ENCODE peak calls at places on chromosomes 1 and 21, in nine cellular contexts. One of them, this sample, is unnamed.

GRCh38 chr1:70487910-70488665 is 77.0 kb downstream of the CTH start:
- DNase-seq in Kasumi-1: peak; percentile 43
- DNase-seq in A549: peak; percentile 36
- DNase-seq in amniotic stem cell: no peak
- DNase-seq in stimulated activated CD8-positive, alpha-beta memory T cell treated with anti-CD3 and anti-CD28 coated beads, Interleukin-4, amount 100 ng/mL, for 4 hours: no peak
- DNase-seq in fibroblast of pulmonary artery: peak; percentile 55
- DNase-seq in NCI-H1105: no peak
- DNase-seq in GM03348: peak; percentile 22
- DNase-seq in islet precursor cell: peak; percentile 69
- DNase-seq in this sample: no peak

GRCh38 chr1:8328271-8328670 is 10.4 kb downstream of the SLC45A1 start:
- DNase-seq in stimulated activated CD8-positive, alpha-beta memory T cell treated with anti-CD3 and anti-CD28 coated beads, Interleukin-4, amount 100 ng/mL, for 4 hours: no peak
- DNase-seq in amniotic stem cell: no peak
- DNase-seq in A549: no peak
- DNase-seq in NCI-H1105: no peak
- DNase-seq in Kasumi-1: no peak
- DNase-seq in GM03348: no peak
- DNase-seq in islet precursor cell: no peak
- DNase-seq in fibroblast of pulmonary artery: no peak
- DNase-seq in this sample: no peak

GRCh38 chr1:31627301-31627929 is 9.9 kb downstream of the HCRTR1 start:
- DNase-seq in stimulated activated CD8-positive, alpha-beta memory T cell treated with anti-CD3 and anti-CD28 coated beads, Interleukin-4, amount 100 ng/mL, for 4 hours: no peak
- DNase-seq in A549: no peak
- DNase-seq in Kasumi-1: no peak
- DNase-seq in fibroblast of pulmonary artery: no peak
- DNase-seq in GM03348: no peak
- DNase-seq in islet precursor cell: peak; percentile 45
- DNase-seq in amniotic stem cell: no peak
- DNase-seq in NCI-H1105: no peak
- DNase-seq in this sample: no peak

GRCh38 chr1:38061883-38062328 is 15.3 kb upstream of the POU3F1 start:
- DNase-seq in GM03348: no peak
- DNase-seq in NCI-H1105: no peak
- DNase-seq in fibroblast of pulmonary artery: no peak
- DNase-seq in islet precursor cell: no peak
- DNase-seq in amniotic stem cell: no peak
- DNase-seq in A549: no peak
- DNase-seq in Kasumi-1: no peak
- DNase-seq in stimulated activated CD8-positive, alpha-beta memory T cell treated with anti-CD3 and anti-CD28 coated beads, Interleukin-4, amount 100 ng/mL, for 4 hours: no peak
- DNase-seq in this sample: no peak

GRCh38 chr1:8462298-8462946 is 144.5 kb downstream of the SLC45A1 start:
- DNase-seq in stimulated activated CD8-positive, alpha-beta memory T cell treated with anti-CD3 and anti-CD28 coated beads, Interleukin-4, amount 100 ng/mL, for 4 hours: no peak
- DNase-seq in fibroblast of pulmonary artery: no peak
- DNase-seq in A549: no peak
- DNase-seq in Kasumi-1: no peak
- DNase-seq in GM03348: no peak
- DNase-seq in amniotic stem cell: no peak
- DNase-seq in NCI-H1105: no peak
- DNase-seq in islet precursor cell: no peak
- DNase-seq in this sample: no peak

GRCh38 chr1:178408869-178409268 is 87.9 kb downstream of the CLEC20A start:
- DNase-seq in amniotic stem cell: no peak
- DNase-seq in A549: no peak
- DNase-seq in Kasumi-1: peak; percentile 21
- DNase-seq in islet precursor cell: no peak
- DNase-seq in NCI-H1105: no peak
- DNase-seq in GM03348: no peak
- DNase-seq in stimulated activated CD8-positive, alpha-beta memory T cell treated with anti-CD3 and anti-CD28 coated beads, Interleukin-4, amount 100 ng/mL, for 4 hours: no peak
- DNase-seq in fibroblast of pulmonary artery: peak; percentile 14
- DNase-seq in this sample: no peak

GRCh38 chr1:46509414-46509813 is 19.8 kb downstream of the DMBX1 start:
- DNase-seq in amniotic stem cell: no peak
- DNase-seq in Kasumi-1: no peak
- DNase-seq in NCI-H1105: no peak
- DNase-seq in A549: no peak
- DNase-seq in stimulated activated CD8-positive, alpha-beta memory T cell treated with anti-CD3 and anti-CD28 coated beads, Interleukin-4, amount 100 ng/mL, for 4 hours: no peak
- DNase-seq in islet precursor cell: no peak
- DNase-seq in GM03348: no peak
- DNase-seq in fibroblast of pulmonary artery: no peak
- DNase-seq in this sample: no peak

GRCh38 chr1:6065093-6065878 is 19.6 kb downstream of the KCNAB2 start:
- DNase-seq in stimulated activated CD8-positive, alpha-beta memory T cell treated with anti-CD3 and anti-CD28 coated beads, Interleukin-4, amount 100 ng/mL, for 4 hours: no peak
- DNase-seq in GM03348: no peak
- DNase-seq in NCI-H1105: no peak
- DNase-seq in islet precursor cell: no peak
- DNase-seq in fibroblast of pulmonary artery: no peak
- DNase-seq in Kasumi-1: no peak
- DNase-seq in A549: no peak
- DNase-seq in amniotic stem cell: no peak
- DNase-seq in this sample: no peak

GRCh38 chr1:37434292-37434907 is 40.0 kb upstream of the ZC3H12A start:
- DNase-seq in GM03348: peak; percentile 92
- DNase-seq in islet precursor cell: peak; percentile 80
- DNase-seq in fibroblast of pulmonary artery: peak; percentile 50
- DNase-seq in A549: peak; percentile 50
- DNase-seq in NCI-H1105: peak; percentile 46
- DNase-seq in stimulated activated CD8-positive, alpha-beta memory T cell treated with anti-CD3 and anti-CD28 coated beads, Interleukin-4, amount 100 ng/mL, for 4 hours: peak; percentile 21
- DNase-seq in amniotic stem cell: no peak
- DNase-seq in Kasumi-1: peak; percentile 31
- DNase-seq in this sample: peak; percentile 49

GRCh38 chr1:163337631-163338030 is 15.9 kb downstream of the NUF2 start:
- DNase-seq in A549: no peak
- DNase-seq in stimulated activated CD8-positive, alpha-beta memory T cell treated with anti-CD3 and anti-CD28 coated beads, Interleukin-4, amount 100 ng/mL, for 4 hours: no peak
- DNase-seq in Kasumi-1: no peak
- DNase-seq in islet precursor cell: no peak
- DNase-seq in amniotic stem cell: no peak
- DNase-seq in GM03348: no peak
- DNase-seq in NCI-H1105: no peak
- DNase-seq in fibroblast of pulmonary artery: peak; percentile 44
- DNase-seq in this sample: no peak

GRCh38 chr1:156385534-156386031 is 16.6 kb downstream of the RHBG start:
- DNase-seq in Kasumi-1: peak; percentile 83
- DNase-seq in NCI-H1105: peak; percentile 65
- DNase-seq in stimulated activated CD8-positive, alpha-beta memory T cell treated with anti-CD3 and anti-CD28 coated beads, Interleukin-4, amount 100 ng/mL, for 4 hours: peak; percentile 41
- DNase-seq in islet precursor cell: no peak
- DNase-seq in amniotic stem cell: peak; percentile 28
- DNase-seq in A549: peak; percentile 70
- DNase-seq in fibroblast of pulmonary artery: peak; percentile 78
- DNase-seq in GM03348: peak; percentile 87
- DNase-seq in this sample: peak; percentile 64

GRCh38 chr1:86811539-86811938 is 102.4 kb downstream of the SELENOF start:
- DNase-seq in stimulated activated CD8-positive, alpha-beta memory T cell treated with anti-CD3 and anti-CD28 coated beads, Interleukin-4, amount 100 ng/mL, for 4 hours: no peak
- DNase-seq in amniotic stem cell: no peak
- DNase-seq in fibroblast of pulmonary artery: no peak
- DNase-seq in A549: no peak
- DNase-seq in islet precursor cell: peak; percentile 56
- DNase-seq in GM03348: no peak
- DNase-seq in Kasumi-1: no peak
- DNase-seq in NCI-H1105: no peak
- DNase-seq in this sample: no peak

GRCh38 chr1:64000021-64000420 is 203.4 kb upstream of the UBE2U start:
- DNase-seq in stimulated activated CD8-positive, alpha-beta memory T cell treated with anti-CD3 and anti-CD28 coated beads, Interleukin-4, amount 100 ng/mL, for 4 hours: no peak
- DNase-seq in GM03348: no peak
- DNase-seq in A549: peak; percentile 15
- DNase-seq in islet precursor cell: no peak
- DNase-seq in fibroblast of pulmonary artery: no peak
- DNase-seq in amniotic stem cell: peak; percentile 56
- DNase-seq in NCI-H1105: no peak
- DNase-seq in Kasumi-1: no peak
- DNase-seq in this sample: no peak

GRCh38 chr1:60458111-60458510 is 384.5 kb upstream of the C1orf87 start:
- DNase-seq in A549: no peak
- DNase-seq in stimulated activated CD8-positive, alpha-beta memory T cell treated with anti-CD3 and anti-CD28 coated beads, Interleukin-4, amount 100 ng/mL, for 4 hours: no peak
- DNase-seq in amniotic stem cell: no peak
- DNase-seq in fibroblast of pulmonary artery: no peak
- DNase-seq in GM03348: no peak
- DNase-seq in islet precursor cell: no peak
- DNase-seq in Kasumi-1: no peak
- DNase-seq in NCI-H1105: no peak
- DNase-seq in this sample: no peak

GRCh38 chr1:10528066-10529014 is 53.6 kb downstream of the PEX14 start:
- DNase-seq in islet precursor cell: peak; percentile 85
- DNase-seq in fibroblast of pulmonary artery: peak; percentile 83
- DNase-seq in GM03348: peak; percentile 87
- DNase-seq in Kasumi-1: no peak
- DNase-seq in NCI-H1105: no peak
- DNase-seq in amniotic stem cell: peak; percentile 49
- DNase-seq in A549: peak; percentile 60
- DNase-seq in stimulated activated CD8-positive, alpha-beta memory T cell treated with anti-CD3 and anti-CD28 coated beads, Interleukin-4, amount 100 ng/mL, for 4 hours: no peak
- DNase-seq in this sample: no peak

GRCh38 chr1:247465796-247466195 is 7.9 kb upstream of the OR2B11 start:
- DNase-seq in amniotic stem cell: no peak
- DNase-seq in Kasumi-1: no peak
- DNase-seq in fibroblast of pulmonary artery: no peak
- DNase-seq in GM03348: no peak
- DNase-seq in A549: no peak
- DNase-seq in NCI-H1105: no peak
- DNase-seq in stimulated activated CD8-positive, alpha-beta memory T cell treated with anti-CD3 and anti-CD28 coated beads, Interleukin-4, amount 100 ng/mL, for 4 hours: no peak
- DNase-seq in islet precursor cell: no peak
- DNase-seq in this sample: no peak

GRCh38 chr1:40232444-40232843 is 15.3 kb upstream of the TMCO2 start:
- DNase-seq in NCI-H1105: peak; percentile 2
- DNase-seq in stimulated activated CD8-positive, alpha-beta memory T cell treated with anti-CD3 and anti-CD28 coated beads, Interleukin-4, amount 100 ng/mL, for 4 hours: no peak
- DNase-seq in amniotic stem cell: no peak
- DNase-seq in A549: no peak
- DNase-seq in fibroblast of pulmonary artery: no peak
- DNase-seq in GM03348: no peak
- DNase-seq in islet precursor cell: no peak
- DNase-seq in Kasumi-1: no peak
- DNase-seq in this sample: no peak

GRCh38 chr1:67532452-67533216 is 102.4 kb upstream of the SERBP1 start:
- DNase-seq in amniotic stem cell: peak; percentile 67
- DNase-seq in islet precursor cell: peak; percentile 80
- DNase-seq in stimulated activated CD8-positive, alpha-beta memory T cell treated with anti-CD3 and anti-CD28 coated beads, Interleukin-4, amount 100 ng/mL, for 4 hours: no peak
- DNase-seq in Kasumi-1: peak; percentile 68
- DNase-seq in A549: peak; percentile 82
- DNase-seq in GM03348: peak; percentile 84
- DNase-seq in NCI-H1105: peak; percentile 40
- DNase-seq in fibroblast of pulmonary artery: peak; percentile 94
- DNase-seq in this sample: no peak

GRCh38 chr1:113669988-113670387 is 89.3 kb downstream of the PHTF1 start:
- DNase-seq in stimulated activated CD8-positive, alpha-beta memory T cell treated with anti-CD3 and anti-CD28 coated beads, Interleukin-4, amount 100 ng/mL, for 4 hours: no peak
- DNase-seq in fibroblast of pulmonary artery: no peak
- DNase-seq in GM03348: no peak
- DNase-seq in NCI-H1105: no peak
- DNase-seq in A549: no peak
- DNase-seq in amniotic stem cell: no peak
- DNase-seq in Kasumi-1: no peak
- DNase-seq in islet precursor cell: no peak
- DNase-seq in this sample: no peak

GRCh38 chr1:10387611-10388386 is 11.1 kb upstream of the PGD start:
- DNase-seq in Kasumi-1: peak; percentile 93
- DNase-seq in islet precursor cell: no peak
- DNase-seq in fibroblast of pulmonary artery: peak; percentile 83
- DNase-seq in NCI-H1105: no peak
- DNase-seq in stimulated activated CD8-positive, alpha-beta memory T cell treated with anti-CD3 and anti-CD28 coated beads, Interleukin-4, amount 100 ng/mL, for 4 hours: no peak
- DNase-seq in GM03348: peak; percentile 73
- DNase-seq in amniotic stem cell: no peak
- DNase-seq in A549: peak; percentile 97
- DNase-seq in this sample: no peak

GRCh38 chr1:107991371-107992066 is 26.5 kb upstream of the VAV3 start:
- DNase-seq in stimulated activated CD8-positive, alpha-beta memory T cell treated with anti-CD3 and anti-CD28 coated beads, Interleukin-4, amount 100 ng/mL, for 4 hours: no peak
- DNase-seq in amniotic stem cell: no peak
- DNase-seq in fibroblast of pulmonary artery: peak; percentile 82
- DNase-seq in islet precursor cell: peak; percentile 62
- DNase-seq in Kasumi-1: no peak
- DNase-seq in A549: no peak
- DNase-seq in NCI-H1105: no peak
- DNase-seq in GM03348: peak; percentile 27
- DNase-seq in this sample: no peak

GRCh38 chr21:43021191-43021590 is 46.8 kb downstream of the PKNOX1 start:
- DNase-seq in NCI-H1105: no peak
- DNase-seq in A549: no peak
- DNase-seq in amniotic stem cell: no peak
- DNase-seq in stimulated activated CD8-positive, alpha-beta memory T cell treated with anti-CD3 and anti-CD28 coated beads, Interleukin-4, amount 100 ng/mL, for 4 hours: no peak
- DNase-seq in fibroblast of pulmonary artery: no peak
- DNase-seq in GM03348: no peak
- DNase-seq in islet precursor cell: no peak
- DNase-seq in Kasumi-1: no peak
- DNase-seq in this sample: no peak

GRCh38 chr1:205444931-205445652 is 10.8 kb downstream of the BLACAT1 start:
- DNase-seq in amniotic stem cell: no peak
- DNase-seq in islet precursor cell: peak; percentile 63
- DNase-seq in stimulated activated CD8-positive, alpha-beta memory T cell treated with anti-CD3 and anti-CD28 coated beads, Interleukin-4, amount 100 ng/mL, for 4 hours: no peak
- DNase-seq in NCI-H1105: no peak
- DNase-seq in GM03348: no peak
- DNase-seq in Kasumi-1: no peak
- DNase-seq in fibroblast of pulmonary artery: peak; percentile 32
- DNase-seq in A549: no peak
- DNase-seq in this sample: no peak

GRCh38 chr1:178098262-178098661 is 4.4 kb downstream of the RASAL2 start:
- DNase-seq in NCI-H1105: no peak
- DNase-seq in GM03348: no peak
- DNase-seq in islet precursor cell: no peak
- DNase-seq in amniotic stem cell: no peak
- DNase-seq in fibroblast of pulmonary artery: peak; percentile 70
- DNase-seq in A549: no peak
- DNase-seq in stimulated activated CD8-positive, alpha-beta memory T cell treated with anti-CD3 and anti-CD28 coated beads, Interleukin-4, amount 100 ng/mL, for 4 hours: no peak
- DNase-seq in Kasumi-1: no peak
- DNase-seq in this sample: no peak

GRCh38 chr1:214439352-214440119 is 111.9 kb downstream of the PTPN14 start:
- DNase-seq in Kasumi-1: peak; percentile 71
- DNase-seq in NCI-H1105: peak; percentile 97
- DNase-seq in islet precursor cell: peak; percentile 82
- DNase-seq in GM03348: no peak
- DNase-seq in fibroblast of pulmonary artery: peak; percentile 67
- DNase-seq in A549: peak; percentile 76
- DNase-seq in stimulated activated CD8-positive, alpha-beta memory T cell treated with anti-CD3 and anti-CD28 coated beads, Interleukin-4, amount 100 ng/mL, for 4 hours: no peak
- DNase-seq in amniotic stem cell: no peak
- DNase-seq in this sample: peak; percentile 0

GRCh38 chr1:24119859-24120756 is 8.2 kb upstream of the MYOM3 start:
- DNase-seq in A549: no peak
- DNase-seq in NCI-H1105: no peak
- DNase-seq in stimulated activated CD8-positive, alpha-beta memory T cell treated with anti-CD3 and anti-CD28 coated beads, Interleukin-4, amount 100 ng/mL, for 4 hours: no peak
- DNase-seq in islet precursor cell: peak; percentile 74
- DNase-seq in fibroblast of pulmonary artery: peak; percentile 80
- DNase-seq in GM03348: peak; percentile 61
- DNase-seq in amniotic stem cell: no peak
- DNase-seq in Kasumi-1: no peak
- DNase-seq in this sample: no peak

GRCh38 chr21:46005481-46005881 is 23.9 kb downstream of the COL6A1 start:
- DNase-seq in stimulated activated CD8-positive, alpha-beta memory T cell treated with anti-CD3 and anti-CD28 coated beads, Interleukin-4, amount 100 ng/mL, for 4 hours: no peak
- DNase-seq in GM03348: peak; percentile 9
- DNase-seq in Kasumi-1: no peak
- DNase-seq in amniotic stem cell: no peak
- DNase-seq in islet precursor cell: no peak
- DNase-seq in A549: no peak
- DNase-seq in NCI-H1105: no peak
- DNase-seq in fibroblast of pulmonary artery: no peak
- DNase-seq in this sample: no peak

GRCh38 chr1:6911974-6912373 is 126.7 kb downstream of the CAMTA1 start:
- DNase-seq in A549: no peak
- DNase-seq in Kasumi-1: no peak
- DNase-seq in NCI-H1105: no peak
- DNase-seq in islet precursor cell: no peak
- DNase-seq in fibroblast of pulmonary artery: peak; percentile 66
- DNase-seq in stimulated activated CD8-positive, alpha-beta memory T cell treated with anti-CD3 and anti-CD28 coated beads, Interleukin-4, amount 100 ng/mL, for 4 hours: no peak
- DNase-seq in GM03348: no peak
- DNase-seq in amniotic stem cell: no peak
- DNase-seq in this sample: no peak

GRCh38 chr1:204583909-204584632 is 67.9 kb downstream of the MDM4 start:
- DNase-seq in GM03348: no peak
- DNase-seq in A549: no peak
- DNase-seq in fibroblast of pulmonary artery: no peak
- DNase-seq in islet precursor cell: no peak
- DNase-seq in stimulated activated CD8-positive, alpha-beta memory T cell treated with anti-CD3 and anti-CD28 coated beads, Interleukin-4, amount 100 ng/mL, for 4 hours: no peak
- DNase-seq in NCI-H1105: peak; percentile 57
- DNase-seq in Kasumi-1: no peak
- DNase-seq in amniotic stem cell: no peak
- DNase-seq in this sample: no peak

This sample was measured in activated T-helper 1 cell treated with anti-CD3 and anti-CD28 coated beads, Interleukin-2, amount 50 U/mL, for 16 hours.